ENCODE peak calls at places on chromosomes 5 and 9, in eight cellular contexts. X is lower leg skin, O is NCI-H1105 treated with DMSO at 0.1 percent for 48 hours, L is WERI-Rb-1, E is H4, K is AG04449, M is cardiac fibroblast, W is Calu3. A is an unnamed sample.
A peak's percentile ranks its signal among the peaks of the same experiment; 100 is the strongest.

GRCh38 chr9:90322296-90322695 is 320.3 kb downstream of the DIRAS2 start:
- DNase-seq in K (no peak), X (no peak), W (no peak), L (no peak), O (no peak), E (no peak), M (no peak), A (no peak)

GRCh38 chr9:132877818-132878694 is at the start of gene AK8:
- DNase-seq in X (peak; percentile 49), M (peak; percentile 72), W (peak; percentile 75), K (no peak), L (peak; percentile 77), O (peak; percentile 53), E (peak; percentile 39), A (peak; percentile 49)

GRCh38 chr5:92552206-92553160 is 1028.5 kb downstream of the NR2F1-AS1 start:
- DNase-seq in L (no peak), O (peak; percentile 15), K (peak; percentile 99), X (no peak), W (peak; percentile 28), M (peak; percentile 99), E (peak; percentile 98), A (peak; percentile 89)

GRCh38 chr5:109654455-109654854 is 35.3 kb upstream of the MAN2A1 start:
- DNase-seq in W (no peak), O (no peak), E (no peak), X (no peak), L (no peak), K (no peak), M (peak; percentile 19), A (no peak)

GRCh38 chr5:115666023-115666422 is 40.2 kb upstream of the TMED7 start:
- DNase-seq in O (no peak), W (no peak), E (no peak), L (peak; percentile 20), M (no peak), K (no peak), X (no peak), A (no peak)

GRCh38 chr9:135501261-135502167 is 1.0 kb downstream of the MRPS2 start:
- DNase-seq in L (no peak), O (no peak), W (no peak), E (no peak), M (peak; percentile 62), K (no peak), X (peak; percentile 30), A (no peak)

GRCh38 chr9:116451500-116451899 is 235.6 kb upstream of the TRIM32 start:
- DNase-seq in K (no peak), W (no peak), X (no peak), O (no peak), L (no peak), M (peak; percentile 9), E (no peak), A (no peak)

GRCh38 chr9:109972026-109973005 is 192.3 kb downstream of the PALM2AKAP2 start:
- DNase-seq in X (no peak), O (no peak), E (no peak), M (no peak), W (no peak), L (no peak), K (no peak), A (no peak)

GRCh38 chr5:128155793-128156192 is 72.2 kb downstream of the SLC12A2 start:
- DNase-seq in X (no peak), L (peak; percentile 82), O (no peak), E (no peak), W (no peak), M (peak; percentile 11), K (no peak), A (no peak)

GRCh38 chr9:89668216-89668867 is 63.5 kb downstream of the GADD45G start:
- DNase-seq in E (no peak), O (peak; percentile 48), X (no peak), K (no peak), M (no peak), L (no peak), W (no peak), A (no peak)

GRCh38 chr5:394671-395155 is 48.3 kb upstream of the EXOC3 start:
- DNase-seq in O (no peak), L (no peak), X (no peak), W (no peak), E (no peak), K (no peak), M (no peak), A (no peak)

GRCh38 chr9:124449381-124450151 is 685 bp upstream of the ADGRD2 start:
- DNase-seq in X (no peak), K (no peak), W (no peak), E (no peak), M (peak; percentile 2), L (no peak), O (no peak), A (no peak)

GRCh38 chr5:32865475-32865874 is 154.4 kb downstream of the NPR3 start:
- DNase-seq in E (no peak), W (no peak), L (no peak), M (no peak), O (no peak), K (no peak), X (no peak), A (no peak)

GRCh38 chr9:83509372-83509771 is 28.8 kb downstream of the FRMD3 start:
- DNase-seq in O (peak; percentile 22), X (no peak), L (no peak), E (no peak), W (no peak), K (peak; percentile 58), M (peak; percentile 40), A (no peak)

GRCh38 chr5:151448038-151448985 is 909 bp downstream of the SLC36A1 start:
- DNase-seq in K (no peak), M (peak; percentile 18), W (peak; percentile 50), L (peak; percentile 37), O (peak; percentile 28), E (no peak), X (peak; percentile 21), A (no peak)

GRCh38 chr5:41763096-41763495 is 107.1 kb downstream of the OXCT1 start:
- DNase-seq in O (no peak), E (no peak), L (no peak), M (peak; percentile 71), W (no peak), X (no peak), K (no peak), A (peak; percentile 57)

GRCh38 chr5:81020478-81021167 is 60.5 kb downstream of the RASGRF2 start:
- DNase-seq in E (no peak), K (no peak), X (no peak), W (no peak), O (no peak), L (no peak), M (peak; percentile 12), A (no peak)

GRCh38 chr5:17154211-17154996 is 63.0 kb upstream of the BASP1 start:
- DNase-seq in L (no peak), O (no peak), X (no peak), W (no peak), K (no peak), E (no peak), M (peak; percentile 88), A (no peak)

GRCh38 chr9:7336356-7337075 is 463.1 kb downstream of the DMAC1 start:
- DNase-seq in W (no peak), K (no peak), M (peak; percentile 33), E (no peak), L (no peak), O (no peak), X (no peak), A (no peak)

GRCh38 chr9:37963936-37964739 is 60.2 kb upstream of the SLC25A51 start:
- DNase-seq in M (peak; percentile 97), K (peak; percentile 94), E (peak; percentile 55), W (peak; percentile 71), L (no peak), X (peak; percentile 62), O (peak; percentile 14), A (peak; percentile 83)

GRCh38 chr9:114263853-114264510 is 58.9 kb upstream of the ORM1 start:
- DNase-seq in L (peak; percentile 86), M (no peak), W (peak; percentile 9), O (no peak), X (no peak), E (no peak), K (no peak), A (no peak)

GRCh38 chr5:14064841-14065240 is 78.3 kb upstream of the TRIO start:
- DNase-seq in W (no peak), K (peak; percentile 40), X (no peak), O (no peak), M (peak; percentile 31), L (no peak), E (no peak), A (no peak)

GRCh38 chr9:63817622-63818518 is 1467.1 kb downstream of the FOXD4L5 start:
- DNase-seq in K (no peak), W (peak; percentile 62), E (peak; percentile 30), O (no peak), L (peak; percentile 33), M (peak; percentile 21), X (peak; percentile 72), A (no peak)

GRCh38 chr5:59380350-59380951 is 513.1 kb downstream of the PDE4D start:
- DNase-seq in W (no peak), E (peak; percentile 97), K (peak; percentile 52), M (peak; percentile 85), O (peak; percentile 61), X (no peak), L (no peak), A (peak; percentile 86)

GRCh38 chr5:19479562-19479961 is 508.4 kb downstream of the CDH18 start:
- DNase-seq in M (no peak), X (no peak), O (no peak), K (no peak), E (no peak), L (no peak), W (no peak), A (no peak)

GRCh38 chr9:123309611-123310010 is 41.2 kb upstream of the STRBP start:
- DNase-seq in L (no peak), O (no peak), K (no peak), M (peak; percentile 11), X (no peak), W (no peak), E (no peak), A (no peak)

GRCh38 chr9:114096041-114096511 is 3.0 kb downstream of the KIF12 start:
- DNase-seq in X (no peak), O (no peak), L (peak; percentile 68), M (no peak), K (no peak), E (no peak), W (peak; percentile 22), A (no peak)

GRCh38 chr5:112917453-112918005 is 4.5 kb downstream of the REEP5 start:
- DNase-seq in X (no peak), M (no peak), E (no peak), W (peak; percentile 18), K (peak; percentile 37), O (no peak), L (peak; percentile 57), A (no peak)

GRCh38 chr9:133278161-133279131 is 3.4 kb upstream of the ABO start:
- DNase-seq in M (no peak), E (no peak), X (no peak), L (no peak), K (no peak), O (no peak), W (no peak), A (no peak)

GRCh38 chr5:172342907-172343306 is 59.3 kb upstream of the UBTD2 start:
- DNase-seq in E (no peak), L (no peak), O (no peak), K (no peak), X (no peak), W (no peak), M (no peak), A (no peak)

GRCh38 chr9:130137081-130137869 is 34.9 kb upstream of the NCS1 start:
- DNase-seq in M (peak; percentile 44), O (no peak), W (no peak), X (no peak), L (no peak), K (no peak), E (no peak), A (no peak)

GRCh38 chr5:152072076-152072475 is 147.4 kb upstream of the GLRA1 start:
- DNase-seq in E (no peak), O (peak; percentile 22), L (no peak), M (no peak), K (no peak), X (no peak), W (peak; percentile 38), A (peak; percentile 10)

A was measured in foreskin melanocyte.